ENCODE peak calls at places on chromosomes 11 and 22, in six cellular contexts. E is IMR-90, C is fibroblast of lung, W is prostate gland, Y is esophagus squamous epithelium, F is heart right ventricle. M is an unnamed sample.

GRCh38 chr11:132312161-132312560 is 941.7 kb downstream of the NTM start:
- DNase-seq in E (peak; percentile 83), C (peak; percentile 86), W (no peak), Y (no peak), F (no peak), M (no peak)

GRCh38 chr11:26418391-26418790 is 86.5 kb downstream of the ANO3 start:
- DNase-seq in E (no peak), C (no peak), W (no peak), Y (no peak), F (no peak), M (no peak)

GRCh38 chr22:30312053-30312452 is 14.7 kb downstream of the TBC1D10A start:
- DNase-seq in E (peak; percentile 83), C (peak; percentile 91), W (no peak), Y (no peak), F (no peak), M (no peak)

GRCh38 chr11:9847636-9848035 is 183.8 kb downstream of the SWAP70 start:
- DNase-seq in E (no peak), C (peak; percentile 23), W (no peak), Y (no peak), F (no peak), M (no peak)

GRCh38 chr11:62446091-62446490 is 27.3 kb downstream of the SCGB1A1 start:
- DNase-seq in E (no peak), C (no peak), W (peak; percentile 20), Y (no peak), F (no peak), M (no peak)

GRCh38 chr11:10298342-10298741 is 4.3 kb upstream of the SBF2 start:
- DNase-seq in E (peak; percentile 98), C (peak; percentile 97), W (no peak), Y (no peak), F (no peak), M (no peak)

GRCh38 chr22:37817705-37818311 is 5.4 kb upstream of the GALR3 start:
- DNase-seq in E (peak; percentile 68), C (peak; percentile 76), W (peak; percentile 65), Y (no peak), F (peak; percentile 82), M (peak; percentile 80)

GRCh38 chr11:128728767-128729587 is 35.1 kb downstream of the FLI1 start:
- DNase-seq in E (no peak), C (no peak), W (no peak), Y (no peak), F (peak; percentile 27), M (no peak)

GRCh38 chr11:8671242-8671641 is 11.2 kb downstream of the TRIM66 start:
- DNase-seq in E (peak; percentile 97), C (peak; percentile 96), W (no peak), Y (no peak), F (peak; percentile 84), M (no peak)

GRCh38 chr11:134562176-134562575 is 150.1 kb upstream of the B3GAT1 start:
- DNase-seq in E (no peak), C (no peak), W (no peak), Y (no peak), F (peak; percentile 2), M (no peak)

GRCh38 chr11:35006389-35007128 is 90.1 kb downstream of the PDHX start:
- DNase-seq in E (peak; percentile 37), C (peak; percentile 41), W (no peak), Y (no peak), F (no peak), M (no peak)

GRCh38 chr11:67022341-67022933 is 497 bp upstream of the SYT12 start:
- DNase-seq in E (peak; percentile 52), C (peak; percentile 78), W (peak; percentile 73), Y (no peak), F (peak; percentile 27), M (no peak)

GRCh38 chr11:20113147-20113435 is 47.2 kb downstream of the DBX1 start:
- DNase-seq in E (no peak), C (peak; percentile 69), W (no peak), Y (no peak), F (no peak), M (no peak)

GRCh38 chr11:132448334-132448995 is 1078.0 kb downstream of the NTM start:
- DNase-seq in E (no peak), C (peak; percentile 79), W (no peak), Y (no peak), F (no peak), M (no peak)

GRCh38 chr11:134597452-134597851 is 185.4 kb upstream of the B3GAT1 start:
- DNase-seq in E (no peak), C (no peak), W (no peak), Y (no peak), F (no peak), M (no peak)

GRCh38 chr11:70109006-70109405 is 30.9 kb downstream of the ANO1 start:
- DNase-seq in E (peak; percentile 22), C (peak; percentile 65), W (no peak), Y (no peak), F (no peak), M (no peak)

GRCh38 chr11:118161786-118162185 is 9.2 kb upstream of the SCN4B start:
- DNase-seq in E (no peak), C (no peak), W (no peak), Y (no peak), F (no peak), M (no peak)
- H3K27me3 ChIP-seq in E (peaks cover 46% of the 10 kb centered on the region), C (peaks cover 19% of the 10 kb centered on the region), W (no peaks in the 10 kb centered on the region), Y (peaks cover 71% of the 10 kb centered on the region), F (no peaks in the 10 kb centered on the region), M (peaks cover 21% of the 10 kb centered on the region)

GRCh38 chr22:41310336-41310735 is 9.0 kb downstream of the ZC3H7B start:
- DNase-seq in E (no peak), C (no peak), W (no peak), Y (no peak), F (no peak), M (no peak)

GRCh38 chr22:41305646-41306045 is 4.3 kb downstream of the ZC3H7B start:
- DNase-seq in E (peak; percentile 73), C (peak; percentile 73), W (no peak), Y (no peak), F (no peak), M (no peak)

GRCh38 chr22:41311487-41311886 is 10.2 kb downstream of the ZC3H7B start:
- DNase-seq in E (no peak), C (no peak), W (no peak), Y (no peak), F (no peak), M (no peak)

GRCh38 chr22:41308544-41308947 is 7.2 kb downstream of the ZC3H7B start:
- DNase-seq in E (no peak), C (no peak), W (no peak), Y (no peak), F (no peak), M (no peak)

GRCh38 chr22:41308054-41308453 is 6.7 kb downstream of the ZC3H7B start:
- DNase-seq in E (peak; percentile 68), C (peak; percentile 9), W (no peak), Y (no peak), F (no peak), M (no peak)
- H3K27ac ChIP-seq in E (peak overlapping the region; percentile 40), C (peak overlapping the region; percentile 67), W (no peak overlapping the region), Y (no peak overlapping the region), F (no peak overlapping the region), M (no peak overlapping the region)

GRCh38 chr22:48968201-48968959 is 859.3 kb downstream of the BRD1 start:
- DNase-seq in E (no peak), C (no peak), W (peak; percentile 28), Y (no peak), F (no peak), M (no peak)
- TF ChIP-seq CTCF in E (no peak), C (no peak), W (peak; percentile 30), Y (peak; percentile 25), F (no peak), M (no peak)

GRCh38 chr22:47552024-47552423 is 789.6 kb downstream of the TBC1D22A start:
- DNase-seq in E (no peak), C (no peak), W (no peak), Y (no peak), F (no peak), M (no peak)

GRCh38 chr22:47552541-47553205 is 790.2 kb downstream of the TBC1D22A start:
- DNase-seq in E (no peak), C (no peak), W (no peak), Y (no peak), F (no peak), M (no peak)

GRCh38 chr22:47558828-47559700 is 796.6 kb downstream of the TBC1D22A start:
- DNase-seq in E (no peak), C (no peak), W (no peak), Y (no peak), F (no peak), M (no peak)

GRCh38 chr22:47553436-47553835 is 791.0 kb downstream of the TBC1D22A start:
- DNase-seq in E (no peak), C (no peak), W (no peak), Y (no peak), F (no peak), M (no peak)

GRCh38 chr22:47556473-47556872 is 794.0 kb downstream of the TBC1D22A start:
- DNase-seq in E (no peak), C (no peak), W (no peak), Y (no peak), F (no peak), M (no peak)
- H3K27me3 ChIP-seq in E (no peaks in the 10 kb centered on the region), C (no peaks in the 10 kb centered on the region), W (no peaks in the 10 kb centered on the region), Y (peaks cover 35% of the 10 kb centered on the region), F (no peaks in the 10 kb centered on the region), M (no peaks in the 10 kb centered on the region)